ENCODE peak calls at places on chromosome 9, in seven cellular contexts. L, I, P, A, Y, Q and Z are unnamed samples.

GRCh38 chr9:110399983-110400382 is 62.3 kb upstream of the TXNDC8 start:
- DNase-seq in A (no peak), Q (no peak), P (no peak), Y (no peak), L (no peak), I (no peak), Z (no peak)

GRCh38 chr9:137318976-137319375 is 16.9 kb upstream of the NRARP start:
- DNase-seq in Q (no peak), L (no peak), Y (peak; percentile 80), I (no peak), P (peak; percentile 20), A (no peak), Z (no peak)

GRCh38 chr9:113446323-113446740 is 17.2 kb upstream of the RGS3 start:
- DNase-seq in L (peak; percentile 59), Q (peak; percentile 31), A (peak; percentile 37), Y (peak; percentile 50), P (peak; percentile 56), I (peak; percentile 65), Z (peak; percentile 74)

GRCh38 chr9:96620832-96621269 is 1.2 kb upstream of the CDC14B start:
- DNase-seq in I (no peak), Y (peak; percentile 70), P (peak; percentile 23), Q (no peak), A (no peak), L (no peak), Z (no peak)

GRCh38 chr9:94946256-94946655 is 219.8 kb downstream of the AOPEP start:
- DNase-seq in Y (no peak), A (no peak), Q (no peak), P (no peak), L (no peak), I (no peak), Z (no peak)

GRCh38 chr9:20397348-20397747 is 225.0 kb downstream of the MLLT3 start:
- DNase-seq in L (no peak), Y (peak; percentile 12), I (no peak), Q (no peak), A (no peak), P (peak; percentile 6), Z (no peak)

GRCh38 chr9:137427454-137428310 is 4.5 kb downstream of the NOXA1 start:
- DNase-seq in L (no peak), Q (no peak), P (no peak), Y (no peak), A (no peak), I (no peak), Z (no peak)

GRCh38 chr9:75937859-75938258 is 47.4 kb downstream of the PCSK5 start:
- DNase-seq in A (no peak), L (no peak), P (no peak), I (no peak), Y (no peak), Q (no peak), Z (no peak)

GRCh38 chr9:78970375-78970774 is 601.4 kb upstream of the TLE4 start:
- DNase-seq in I (no peak), A (no peak), Q (no peak), Y (no peak), P (no peak), L (no peak), Z (no peak)

GRCh38 chr9:117555964-117556629 is 141.2 kb upstream of the ASTN2 start:
- DNase-seq in Q (peak; percentile 52), A (peak; percentile 17), I (peak; percentile 54), Y (peak; percentile 70), L (peak; percentile 87), P (peak; percentile 79), Z (peak; percentile 73)

GRCh38 chr9:6040077-6040476 is 24.7 kb upstream of the RANBP6 start:
- DNase-seq in I (no peak), P (no peak), A (no peak), L (no peak), Y (no peak), Q (no peak), Z (no peak)

GRCh38 chr9:79535534-79535933 is 36.2 kb upstream of the TLE4 start:
- DNase-seq in L (no peak), I (no peak), Q (no peak), Y (no peak), A (no peak), P (no peak), Z (no peak)

GRCh38 chr9:107809859-107810492 is 320.4 kb upstream of the KLF4 start:
- DNase-seq in Q (no peak), P (peak; percentile 54), A (no peak), L (no peak), I (peak; percentile 56), Y (no peak), Z (peak; percentile 40)

GRCh38 chr9:127029548-127029947 is 92.9 kb downstream of the ANGPTL2 start:
- DNase-seq in I (no peak), A (no peak), P (no peak), Q (no peak), L (no peak), Y (no peak), Z (no peak)

GRCh38 chr9:94156549-94157407 is 72.5 kb downstream of the PTPDC1 start:
- DNase-seq in P (peak; percentile 43), Q (no peak), I (peak; percentile 70), L (no peak), Y (no peak), A (no peak), Z (no peak)

GRCh38 chr9:4334439-4334838 is 34.6 kb upstream of the GLIS3 start:
- DNase-seq in Q (no peak), P (peak; percentile 59), I (peak; percentile 24), Y (no peak), A (no peak), L (no peak), Z (peak; percentile 93)

GRCh38 chr9:101119206-101119819 is 90.8 kb downstream of the PLPPR1 start:
- DNase-seq in I (peak; percentile 62), P (peak; percentile 75), Q (peak; percentile 68), Y (peak; percentile 76), A (peak; percentile 51), L (peak; percentile 65), Z (peak; percentile 40)

GRCh38 chr9:12695474-12695873 is 2.3 kb downstream of the TYRP1 start:
- DNase-seq in Y (no peak), Q (no peak), P (no peak), L (no peak), I (peak; percentile 21), A (no peak), Z (no peak)

GRCh38 chr9:34552986-34553385 is 30.2 kb upstream of the ENHO start:
- DNase-seq in Q (no peak), P (no peak), A (no peak), I (no peak), Y (no peak), L (no peak), Z (no peak)

GRCh38 chr9:137130176-137130755 is 8.7 kb upstream of the GRIN1 start:
- DNase-seq in L (peak; percentile 39), Q (no peak), P (no peak), I (peak; percentile 35), Y (peak; percentile 45), A (no peak), Z (peak; percentile 14)

GRCh38 chr9:18606831-18607230 is 132.9 kb downstream of the ADAMTSL1 start:
- DNase-seq in I (peak; percentile 56), A (peak; percentile 48), L (no peak), Q (no peak), P (no peak), Y (peak; percentile 80), Z (no peak)

GRCh38 chr9:96256800-96257199 is 45.2 kb downstream of the HSD17B3 start:
- DNase-seq in Y (no peak), I (no peak), A (no peak), Q (no peak), P (no peak), L (no peak), Z (no peak)

GRCh38 chr9:122777935-122778671 is 10.6 kb upstream of the OR5C1 start:
- DNase-seq in L (no peak), Y (no peak), Q (no peak), P (no peak), I (peak; percentile 85), A (no peak), Z (peak; percentile 92)

GRCh38 chr9:126508171-126508591 is 105.5 kb upstream of the LMX1B start:
- DNase-seq in Q (no peak), A (no peak), L (no peak), P (no peak), I (no peak), Y (no peak), Z (no peak)

GRCh38 chr9:131487621-131488031 is 15.1 kb upstream of the POMT1 start:
- DNase-seq in P (no peak), A (no peak), I (no peak), L (no peak), Y (no peak), Q (no peak), Z (no peak)

GRCh38 chr9:79254900-79255651 is 316.7 kb upstream of the TLE4 start:
- DNase-seq in Q (no peak), L (peak; percentile 56), I (peak; percentile 7), P (no peak), Y (peak; percentile 61), A (peak; percentile 36), Z (no peak)

GRCh38 chr9:9557804-9558334 is 1054.9 kb downstream of the PTPRD start:
- DNase-seq in Y (peak; percentile 46), L (no peak), P (peak; percentile 25), I (no peak), A (no peak), Q (no peak), Z (no peak)

GRCh38 chr9:128438343-128439109 is 17.3 kb upstream of the ODF2 start:
- DNase-seq in L (peak; percentile 95), Q (peak; percentile 73), Y (peak; percentile 90), A (peak; percentile 77), I (peak; percentile 79), P (peak; percentile 88), Z (peak; percentile 78)
- H2AFZ ChIP-seq in L (peak overlapping the region; percentile 40), Q (peak overlapping the region; percentile 61), Y (no peak overlapping the region), A (peak overlapping the region; percentile 55), I (no peak overlapping the region), P (no peak overlapping the region), Z (no peak overlapping the region)

DNA sequence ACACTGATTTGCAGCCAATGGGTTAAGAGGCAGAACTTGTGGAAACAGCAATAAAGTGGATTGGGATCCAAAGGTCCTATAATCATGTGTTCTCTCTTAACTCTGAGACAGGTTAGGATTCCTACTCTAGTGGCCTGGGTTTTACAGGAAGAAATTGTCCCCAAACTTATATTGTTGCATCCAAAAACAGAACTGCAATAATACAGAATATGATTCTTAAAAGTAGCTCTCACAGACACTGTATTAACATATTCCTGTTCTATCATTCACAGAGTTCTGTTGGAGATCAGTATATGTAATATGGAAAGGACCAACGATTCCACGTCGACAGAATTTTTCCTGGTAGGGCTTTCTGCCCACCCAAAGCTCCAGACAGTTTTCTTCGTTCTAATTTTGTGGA is at the start of gene OR13C8:
- DNase-seq in Q (no peak), Y (no peak), I (no peak), L (no peak), A (no peak), P (no peak), Z (no peak)
- H2AFZ ChIP-seq in Q (no peak within 1 kb of the TSS), Y (no peak within 1 kb of the TSS), I (no peak within 1 kb of the TSS), L (no peak within 1 kb of the TSS), A (no peak within 1 kb of the TSS), P (no peak within 1 kb of the TSS), Z (no peak within 1 kb of the TSS)

GRCh38 chr9:73149371-73150067 is 2.1 kb upstream of the ANXA1 start:
- DNase-seq in I (peak; percentile 98), Q (peak; percentile 65), A (no peak), L (no peak), P (peak; percentile 80), Y (no peak), Z (no peak)
- H2AFZ ChIP-seq in I (peak overlapping the region; percentile 23), Q (no peak overlapping the region), A (peak overlapping the region; percentile 84), L (no peak overlapping the region), P (no peak overlapping the region), Y (no peak overlapping the region), Z (no peak overlapping the region)

DNA sequence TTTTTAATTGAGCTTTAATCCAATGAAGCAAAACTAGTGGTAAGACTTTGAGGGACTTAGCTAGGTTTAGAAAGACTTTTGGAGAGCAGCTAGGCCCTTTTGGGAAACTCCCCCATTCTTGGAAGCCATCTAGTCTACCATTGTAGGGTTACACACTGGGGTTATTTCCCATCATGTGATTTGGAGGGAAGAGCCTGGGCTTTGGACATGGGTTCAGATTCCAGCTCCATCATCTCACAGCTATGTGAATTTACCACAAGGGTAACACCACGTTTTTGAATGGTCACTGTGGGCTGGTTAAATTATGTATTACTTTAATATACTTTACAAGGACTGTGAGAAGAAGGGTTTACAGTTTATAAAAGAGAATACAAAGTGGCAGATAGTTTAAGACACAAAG is 18.3 kb upstream of the TNFSF15 start:
- DNase-seq in I (peak; percentile 65), L (no peak), P (no peak), A (no peak), Q (no peak), Y (no peak), Z (no peak)
- H2AFZ ChIP-seq in I (no peak overlapping the region), L (no peak overlapping the region), P (no peak overlapping the region), A (no peak overlapping the region), Q (no peak overlapping the region), Y (no peak overlapping the region), Z (no peak overlapping the region)